ENCODE peak calls at places on chromosome 1, in six cellular contexts. One of them, this sample, is unnamed. For H3K4me1, the result is how much of the 10 kb centered on the place peaks cover.

GRCh38 chr1:176733661-176734060 is 270.7 kb downstream of the PAPPA2 start:
- DNase-seq in GM12878: no peak
- DNase-seq in HCT116: no peak
- DNase-seq in H1: no peak
- DNase-seq in HepG2: no peak
- DNase-seq in K562: no peak
- DNase-seq in this sample: no peak

GRCh38 chr1:21232044-21232443 is 55.3 kb upstream of the EIF4G3 start:
- DNase-seq in K562: peak
- DNase-seq in H1: peak
- DNase-seq in GM12878: no peak
- DNase-seq in HCT116: peak
- DNase-seq in HepG2: peak
- DNase-seq in this sample: peak

GRCh38 chr1:59768752-59769411 is 45.9 kb upstream of the HOOK1 start:
- DNase-seq in GM12878: no peak
- DNase-seq in HCT116: no peak
- DNase-seq in H1: no peak
- DNase-seq in K562: no peak
- DNase-seq in HepG2: peak
- DNase-seq in this sample: no peak

GRCh38 chr1:101148987-101149386 is 87.8 kb upstream of the S1PR1 start:
- DNase-seq in H1: no peak
- DNase-seq in HepG2: no peak
- DNase-seq in HCT116: no peak
- DNase-seq in GM12878: no peak
- DNase-seq in K562: no peak
- DNase-seq in this sample: no peak

GRCh38 chr1:155504207-155504606 is 58.4 kb downstream of the ASH1L start:
- DNase-seq in H1: no peak
- DNase-seq in GM12878: no peak
- DNase-seq in HCT116: peak
- DNase-seq in K562: peak
- DNase-seq in HepG2: peak
- DNase-seq in this sample: no peak

GRCh38 chr1:58982259-58982998 is 198.6 kb upstream of the JUN start:
- DNase-seq in K562: no peak
- DNase-seq in GM12878: no peak
- DNase-seq in H1: no peak
- DNase-seq in HepG2: peak
- DNase-seq in HCT116: no peak
- DNase-seq in this sample: no peak

GRCh38 chr1:11041048-11041447 is 6.0 kb downstream of the MASP2 start:
- DNase-seq in K562: no peak
- DNase-seq in H1: no peak
- DNase-seq in GM12878: no peak
- DNase-seq in HepG2: no peak
- DNase-seq in HCT116: no peak
- DNase-seq in this sample: no peak

GRCh38 chr1:6601865-6602668 is 602 bp downstream of the KLHL21 start:
- DNase-seq in HepG2: no peak
- DNase-seq in GM12878: no peak
- DNase-seq in HCT116: no peak
- DNase-seq in H1: no peak
- DNase-seq in K562: no peak
- DNase-seq in this sample: no peak

GRCh38 chr1:21663951-21664805 is 5.0 kb downstream of the RAP1GAP start:
- DNase-seq in HepG2: no peak
- DNase-seq in HCT116: no peak
- DNase-seq in K562: peak
- DNase-seq in GM12878: no peak
- DNase-seq in H1: no peak
- DNase-seq in this sample: no peak

GRCh38 chr1:233233508-233234040 is 62.0 kb downstream of the PCNX2 start:
- DNase-seq in HepG2: no peak
- DNase-seq in H1: no peak
- DNase-seq in GM12878: no peak
- DNase-seq in K562: no peak
- DNase-seq in HCT116: no peak
- DNase-seq in this sample: no peak

GRCh38 chr1:106526650-106527049 is 529.8 kb upstream of the PRMT6 start:
- DNase-seq in K562: no peak
- DNase-seq in H1: no peak
- DNase-seq in HCT116: no peak
- DNase-seq in GM12878: no peak
- DNase-seq in HepG2: no peak
- DNase-seq in this sample: no peak

GRCh38 chr1:75067975-75068374 is 66.2 kb upstream of the LHX8 start:
- DNase-seq in H1: no peak
- DNase-seq in K562: no peak
- DNase-seq in HepG2: no peak
- DNase-seq in GM12878: no peak
- DNase-seq in HCT116: no peak
- DNase-seq in this sample: no peak

GRCh38 chr1:228986093-228986904 is 251.0 kb downstream of the RHOU start:
- DNase-seq in HepG2: no peak
- DNase-seq in K562: no peak
- DNase-seq in HCT116: no peak
- DNase-seq in H1: no peak
- DNase-seq in GM12878: no peak
- DNase-seq in this sample: no peak

GRCh38 chr1:236397173-236397759 is 3.2 kb downstream of the EDARADD start:
- DNase-seq in HepG2: peak
- DNase-seq in GM12878: no peak
- DNase-seq in K562: no peak
- DNase-seq in H1: peak
- DNase-seq in HCT116: no peak
- DNase-seq in this sample: no peak

GRCh38 chr1:236398538-236398937 is 4.5 kb downstream of the EDARADD start:
- DNase-seq in HepG2: no peak
- DNase-seq in GM12878: no peak
- DNase-seq in H1: peak
- DNase-seq in K562: no peak
- DNase-seq in HCT116: no peak
- DNase-seq in this sample: no peak

GRCh38 chr1:236396665-236397043 is 2.6 kb downstream of the EDARADD start:
- DNase-seq in GM12878: no peak
- DNase-seq in K562: no peak
- DNase-seq in HepG2: no peak
- DNase-seq in HCT116: no peak
- DNase-seq in H1: peak
- DNase-seq in this sample: no peak

GRCh38 chr1:236401698-236402097 is 7.6 kb downstream of the EDARADD start:
- DNase-seq in H1: no peak
- DNase-seq in HepG2: no peak
- DNase-seq in K562: no peak
- DNase-seq in HCT116: no peak
- DNase-seq in GM12878: no peak
- DNase-seq in this sample: no peak

GRCh38 chr1:236400061-236400638 is 6.1 kb downstream of the EDARADD start:
- DNase-seq in H1: peak
- DNase-seq in HepG2: peak
- DNase-seq in HCT116: no peak
- DNase-seq in K562: no peak
- DNase-seq in GM12878: no peak
- DNase-seq in this sample: peak
- TF ChIP-seq ZNF274 in H1: no peak
- TF ChIP-seq ZNF274 in HepG2: no peak
- TF ChIP-seq ZNF274 in HCT116: no peak
- TF ChIP-seq ZNF274 in K562: no peak
- TF ChIP-seq ZNF274 in GM12878: no peak
- TF ChIP-seq ZNF274 in this sample: no peak

DNA sequence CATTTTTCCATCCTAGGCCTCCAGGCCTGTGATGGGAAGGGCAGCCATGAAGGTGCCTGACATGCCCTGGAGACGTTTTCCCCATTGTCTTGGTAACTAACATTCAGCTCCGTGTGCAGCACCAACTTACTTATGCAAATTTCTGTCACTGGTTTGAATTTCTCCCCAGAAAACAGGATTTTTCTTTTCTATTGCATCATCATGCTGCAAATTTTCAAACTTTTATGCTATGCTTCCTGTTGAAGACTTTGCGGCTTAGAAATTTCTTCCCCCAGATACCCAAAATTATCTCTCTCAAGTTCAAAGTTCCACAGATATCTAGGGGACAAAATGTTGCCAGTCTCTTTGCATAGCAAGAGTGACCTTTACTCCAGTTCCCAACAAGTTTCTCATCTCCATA is 25.2 kb upstream of the SELE start:
- DNase-seq in H1: no peak
- DNase-seq in GM12878: no peak
- DNase-seq in K562: no peak
- DNase-seq in HepG2: no peak
- DNase-seq in HCT116: no peak
- DNase-seq in this sample: no peak
- H3K4me1 ChIP-seq in H1: under half
- H3K4me1 ChIP-seq in GM12878: under half
- H3K4me1 ChIP-seq in K562: under half
- H3K4me1 ChIP-seq in HepG2: under half
- H3K4me1 ChIP-seq in HCT116: under half
- H3K4me1 ChIP-seq in this sample: under half

GRCh38 chr1:115983584-115983983 is 7.3 kb downstream of the SLC22A15 start:
- DNase-seq in HepG2: no peak
- DNase-seq in H1: no peak
- DNase-seq in GM12878: no peak
- DNase-seq in HCT116: no peak
- DNase-seq in K562: no peak
- DNase-seq in this sample: no peak

GRCh38 chr1:115989711-115990110 is 13.4 kb downstream of the SLC22A15 start:
- DNase-seq in H1: no peak
- DNase-seq in GM12878: no peak
- DNase-seq in HepG2: no peak
- DNase-seq in HCT116: no peak
- DNase-seq in K562: no peak
- DNase-seq in this sample: no peak

GRCh38 chr1:115991909-115992308 is 15.6 kb downstream of the SLC22A15 start:
- DNase-seq in HepG2: no peak
- DNase-seq in GM12878: no peak
- DNase-seq in H1: no peak
- DNase-seq in K562: no peak
- DNase-seq in HCT116: no peak
- DNase-seq in this sample: no peak

GRCh38 chr1:115987623-115988022 is 11.3 kb downstream of the SLC22A15 start:
- DNase-seq in HCT116: no peak
- DNase-seq in H1: no peak
- DNase-seq in K562: no peak
- DNase-seq in HepG2: no peak
- DNase-seq in GM12878: no peak
- DNase-seq in this sample: no peak

DNA sequence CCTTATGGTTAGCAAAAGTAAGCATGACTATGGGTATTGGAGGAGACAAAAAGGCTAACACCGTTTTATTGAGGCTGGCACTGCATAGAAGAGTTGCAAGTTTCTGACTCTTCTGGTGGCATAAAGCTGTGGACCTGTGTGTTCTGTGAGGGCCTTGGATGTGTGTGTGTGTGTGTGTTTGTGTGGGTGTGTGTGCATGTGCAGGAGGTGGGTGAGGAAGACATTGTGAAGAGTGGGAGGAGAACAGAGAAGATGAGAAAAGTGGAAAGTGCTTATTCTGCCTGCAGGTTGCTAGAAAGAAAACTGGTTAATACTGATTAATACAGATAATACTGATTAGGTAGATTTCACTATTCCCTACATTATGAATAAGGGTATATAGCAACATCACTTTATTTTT is 12.6 kb downstream of the SLC22A15 start:
- DNase-seq in HCT116: no peak
- DNase-seq in HepG2: no peak
- DNase-seq in K562: no peak
- DNase-seq in H1: no peak
- DNase-seq in GM12878: no peak
- DNase-seq in this sample: no peak
- TF ChIP-seq ZNF274 in HCT116: no peak
- TF ChIP-seq ZNF274 in HepG2: no peak
- TF ChIP-seq ZNF274 in K562: no peak
- TF ChIP-seq ZNF274 in H1: no peak
- TF ChIP-seq ZNF274 in GM12878: no peak
- TF ChIP-seq ZNF274 in this sample: no peak

GRCh38 chr1:3171761-3172160 is 102.8 kb downstream of the PRDM16 start:
- DNase-seq in K562: no peak
- DNase-seq in HepG2: no peak
- DNase-seq in HCT116: no peak
- DNase-seq in GM12878: no peak
- DNase-seq in H1: no peak
- DNase-seq in this sample: no peak

GRCh38 chr1:3170566-3171453 is 101.8 kb downstream of the PRDM16 start:
- DNase-seq in HepG2: peak
- DNase-seq in HCT116: no peak
- DNase-seq in GM12878: no peak
- DNase-seq in K562: peak
- DNase-seq in H1: no peak
- DNase-seq in this sample: no peak

GRCh38 chr1:3174487-3175247 is 105.7 kb downstream of the PRDM16 start:
- DNase-seq in HCT116: no peak
- DNase-seq in GM12878: no peak
- DNase-seq in K562: no peak
- DNase-seq in HepG2: no peak
- DNase-seq in H1: no peak
- DNase-seq in this sample: no peak

GRCh38 chr1:3173113-3173745 is 104.2 kb downstream of the PRDM16 start:
- DNase-seq in HCT116: no peak
- DNase-seq in H1: no peak
- DNase-seq in K562: no peak
- DNase-seq in GM12878: no peak
- DNase-seq in HepG2: no peak
- DNase-seq in this sample: no peak

GRCh38 chr1:3172431-3173112 is 103.6 kb downstream of the PRDM16 start:
- DNase-seq in HCT116: no peak
- DNase-seq in GM12878: no peak
- DNase-seq in K562: no peak
- DNase-seq in HepG2: no peak
- DNase-seq in H1: no peak
- DNase-seq in this sample: no peak
- H3K4me1 ChIP-seq in HCT116: under half
- H3K4me1 ChIP-seq in GM12878: under half
- H3K4me1 ChIP-seq in K562: under half
- H3K4me1 ChIP-seq in HepG2: under half
- H3K4me1 ChIP-seq in H1: under half
- H3K4me1 ChIP-seq in this sample: under half

GRCh38 chr1:184622136-184622823 is 132.4 kb downstream of the EDEM3 start:
- DNase-seq in HepG2: no peak
- DNase-seq in H1: no peak
- DNase-seq in HCT116: no peak
- DNase-seq in K562: no peak
- DNase-seq in GM12878: no peak
- DNase-seq in this sample: no peak
- TF ChIP-seq ZNF274 in HepG2: no peak
- TF ChIP-seq ZNF274 in H1: no peak
- TF ChIP-seq ZNF274 in HCT116: no peak
- TF ChIP-seq ZNF274 in K562: no peak
- TF ChIP-seq ZNF274 in GM12878: no peak
- TF ChIP-seq ZNF274 in this sample: no peak